ENCODE peak calls at places on chromosomes 5 and 9, in six cellular contexts. D, R, M, I, Y and S are unnamed samples.

GRCh38 chr5:133905494-133905893 is 62.9 kb downstream of the C5orf15 start:
- DNase-seq in D (no peak), R (no peak), M (no peak), I (no peak), Y (no peak), S (no peak)

GRCh38 chr5:179161901-179162300 is 101.7 kb downstream of the ZNF354C start:
- DNase-seq in D (no peak), R (no peak), M (no peak), I (no peak), Y (no peak), S (no peak)

GRCh38 chr9:122221223-122221811 is 7.4 kb downstream of the LHX6 start:
- DNase-seq in D (no peak), R (no peak), M (no peak), I (no peak), Y (no peak), S (no peak)

GRCh38 chr9:129052592-129052991 is 16.2 kb downstream of the MIGA2 start:
- DNase-seq in D (no peak), R (no peak), M (no peak), I (no peak), Y (peak), S (no peak)

GRCh38 chr5:170477906-170478305 is 25.9 kb upstream of the KCNIP1 start:
- DNase-seq in D (no peak), R (no peak), M (no peak), I (no peak), Y (no peak), S (no peak)

GRCh38 chr9:135282001-135282731 is 194.7 kb downstream of the OLFM1 start:
- DNase-seq in D (peak), R (peak), M (no peak), I (no peak), Y (peak), S (peak)

GRCh38 chr9:77679088-77679487 is 31.0 kb upstream of the GNA14 start:
- DNase-seq in D (no peak), R (no peak), M (no peak), I (no peak), Y (no peak), S (no peak)

GRCh38 chr5:82684659-82685058 is 392.5 kb downstream of the TMEM167A start:
- DNase-seq in D (no peak), R (no peak), M (no peak), I (no peak), Y (no peak), S (no peak)

GRCh38 chr5:157665467-157666085 is 5.8 kb upstream of the C5orf52 start:
- DNase-seq in D (no peak), R (no peak), M (no peak), I (no peak), Y (no peak), S (no peak)

GRCh38 chr5:66230551-66230950 is 86.5 kb downstream of the SREK1 start:
- DNase-seq in D (no peak), R (no peak), M (no peak), I (no peak), Y (no peak), S (no peak)

GRCh38 chr9:94176582-94176981 is 82.5 kb upstream of the ZNF169 start:
- DNase-seq in D (no peak), R (no peak), M (no peak), I (no peak), Y (no peak), S (no peak)

GRCh38 chr9:108885643-108886348 is 23.7 kb downstream of the ACTL7A start:
- DNase-seq in D (no peak), R (peak), M (no peak), I (peak), Y (peak), S (peak)

GRCh38 chr5:119136666-119137318 is 65.9 kb downstream of the DMXL1 start:
- DNase-seq in D (no peak), R (no peak), M (no peak), I (no peak), Y (peak), S (no peak)

GRCh38 chr9:134488901-134489280 is 152.7 kb upstream of the COL5A1 start:
- DNase-seq in D (no peak), R (no peak), M (no peak), I (no peak), Y (no peak), S (no peak)

GRCh38 chr5:172403191-172403794 is 51.0 kb downstream of the SH3PXD2B start:
- DNase-seq in D (peak), R (no peak), M (no peak), I (peak), Y (no peak), S (no peak)

GRCh38 chr5:160213537-160213936 is 15.8 kb upstream of the FABP6 start:
- DNase-seq in D (no peak), R (no peak), M (no peak), I (no peak), Y (no peak), S (peak)

GRCh38 chr5:109105631-109106267 is 304.0 kb downstream of the PJA2 start:
- DNase-seq in D (no peak), R (peak), M (no peak), I (no peak), Y (no peak), S (no peak)

GRCh38 chr9:16318516-16319060 is 551.9 kb downstream of the BNC2 start:
- DNase-seq in D (peak), R (no peak), M (no peak), I (no peak), Y (no peak), S (no peak)